ENCODE peak calls at places on chromosomes 16 and 17, in seven cellular contexts. D, R, I, H, O, C and B are unnamed samples.
A peak's percentile ranks its signal among the peaks of the same experiment; 100 is the strongest.

GRCh38 chr16:53622315-53622714 is 81.3 kb downstream of the RPGRIP1L start:
- DNase-seq in I (no peak), D (no peak), R (no peak), O (no peak), H (no peak), C (no peak), B (no peak)

GRCh38 chr16:3879258-3879886 is 1.1 kb downstream of the CREBBP start:
- DNase-seq in D (no peak), C (no peak), I (no peak), O (peak; percentile 43), R (no peak), H (peak; percentile 36), B (no peak)

GRCh38 chr16:53224932-53225533 is 170.2 kb downstream of the CHD9 start:
- DNase-seq in C (no peak), O (no peak), I (no peak), H (no peak), D (no peak), R (no peak), B (no peak)

GRCh38 chr17:61568219-61569072 is 22.6 kb downstream of the NACA2 start:
- DNase-seq in C (no peak), I (no peak), R (no peak), H (no peak), D (no peak), O (no peak), B (no peak)

GRCh38 chr16:21593530-21594289 is 5.7 kb upstream of the METTL9 start:
- DNase-seq in I (no peak), R (no peak), H (no peak), D (no peak), C (no peak), O (no peak), B (no peak)

GRCh38 chr17:39208136-39208535 is 8.1 kb downstream of the RPL19 start:
- DNase-seq in R (no peak), I (no peak), C (no peak), O (no peak), D (no peak), H (no peak), B (no peak)

GRCh38 chr17:82299452-82299851 is 18.0 kb downstream of the CD7 start:
- DNase-seq in H (no peak), I (no peak), O (peak; percentile 66), C (no peak), D (no peak), R (no peak), B (no peak)

GRCh38 chr17:7133424-7133823 is 18.8 kb upstream of the ASGR2 start:
- DNase-seq in D (peak; percentile 78), I (peak; percentile 14), R (peak; percentile 5), C (peak; percentile 11), O (peak; percentile 34), H (peak; percentile 39), B (no peak)

GRCh38 chr16:22174642-22175041 is 12.3 kb downstream of the SDR42E2 start:
- DNase-seq in O (no peak), D (no peak), I (no peak), R (no peak), H (no peak), C (no peak), B (no peak)

GRCh38 chr17:32335647-32336046 is 6.3 kb downstream of the C17orf75 start:
- DNase-seq in H (no peak), R (no peak), O (no peak), I (no peak), C (no peak), D (no peak), B (no peak)

GRCh38 chr16:86496929-86497381 is 13.4 kb upstream of the FOXF1 start:
- DNase-seq in O (no peak), C (no peak), H (no peak), I (no peak), R (no peak), D (peak; percentile 60), B (no peak)

GRCh38 chr16:52837251-52837650 is 215.4 kb downstream of the CHD9NB start:
- DNase-seq in C (no peak), O (no peak), R (no peak), I (no peak), H (no peak), D (no peak), B (no peak)

GRCh38 chr17:64225410-64225809 is 37.6 kb downstream of the TEX2 start:
- DNase-seq in O (no peak), H (no peak), D (no peak), I (no peak), R (no peak), C (no peak), B (no peak)

GRCh38 chr17:37848690-37849616 is 75.3 kb upstream of the TBC1D3K start:
- DNase-seq in O (peak; percentile 49), R (no peak), I (no peak), D (no peak), H (no peak), C (no peak), B (peak; percentile 40)

GRCh38 chr16:79899316-79900110 is 299.0 kb upstream of the MAF start:
- DNase-seq in C (no peak), D (no peak), H (no peak), R (no peak), I (no peak), O (no peak), B (no peak)

GRCh38 chr17:2444382-2444781 is 43.5 kb upstream of the MNT start:
- DNase-seq in D (no peak), H (no peak), C (no peak), O (no peak), R (no peak), I (no peak), B (no peak)

GRCh38 chr16:88553739-88554138 is 16.5 kb upstream of the ZC3H18 start:
- DNase-seq in O (no peak), I (no peak), D (no peak), R (no peak), H (no peak), C (no peak), B (no peak)

GRCh38 chr17:18257268-18257681 is 1.3 kb downstream of the FLII start:
- DNase-seq in D (peak; percentile 40), C (no peak), R (no peak), O (peak; percentile 40), I (no peak), H (no peak), B (no peak)

GRCh38 chr17:81700353-81701287 is 2.5 kb upstream of the MRPL12 start:
- DNase-seq in D (no peak), O (no peak), H (no peak), I (no peak), R (no peak), C (no peak), B (no peak)

GRCh38 chr17:52957411-52957810 is 798.9 kb upstream of the CA10 start:
- DNase-seq in R (no peak), C (no peak), H (no peak), I (no peak), O (no peak), D (no peak), B (no peak)

GRCh38 chr17:9401434-9401833 is 174.2 kb downstream of the STX8 start:
- DNase-seq in O (no peak), R (no peak), C (no peak), D (no peak), I (no peak), H (no peak), B (no peak)

GRCh38 chr17:66726371-66726770 is 108.5 kb upstream of the CACNG5 start:
- DNase-seq in I (no peak), C (no peak), O (no peak), D (no peak), R (no peak), H (no peak), B (no peak)

GRCh38 chr16:57009641-57010170 is 20.3 kb downstream of the NLRC5 start:
- DNase-seq in D (no peak), R (no peak), H (no peak), C (no peak), O (peak; percentile 33), I (no peak), B (no peak)

GRCh38 chr16:24858219-24859041 is 12.7 kb downstream of the SLC5A11 start:
- DNase-seq in D (peak; percentile 75), C (no peak), R (no peak), I (peak; percentile 29), H (peak; percentile 42), O (peak; percentile 78), B (no peak)

GRCh38 chr17:78999056-78999768 is 10.4 kb downstream of the CANT1 start:
- DNase-seq in H (no peak), I (no peak), D (no peak), O (peak; percentile 8), R (no peak), C (no peak), B (no peak)

GRCh38 chr17:31310260-31310659 is 3.6 kb downstream of the EVI2B start:
- DNase-seq in O (peak; percentile 83), I (peak; percentile 36), R (no peak), H (no peak), C (peak; percentile 37), D (no peak), B (no peak)

GRCh38 chr16:89917773-89918452 is 749 bp upstream of the MC1R start:
- DNase-seq in H (peak; percentile 85), D (peak; percentile 92), R (no peak), C (peak; percentile 40), I (peak; percentile 64), O (peak; percentile 92), B (peak; percentile 92)

GRCh38 chr17:18258356-18259038 is at the start of gene FLII:
- DNase-seq in D (peak; percentile 76), R (no peak), H (peak; percentile 60), I (peak; percentile 51), O (peak; percentile 69), C (peak; percentile 39), B (no peak)

GRCh38 chr17:3529817-3530741 is 27.5 kb downstream of the TRPV3 start:
- DNase-seq in C (no peak), H (peak; percentile 85), R (no peak), I (no peak), O (no peak), D (peak; percentile 97), B (no peak)

GRCh38 chr17:41404024-41404651 is 6.7 kb upstream of the KRT31 start:
- DNase-seq in H (no peak), R (no peak), C (no peak), I (no peak), D (no peak), O (peak; percentile 33), B (no peak)

GRCh38 chr16:1645914-1646525 is 32.1 kb upstream of the JPT2 start:
- DNase-seq in I (no peak), O (peak; percentile 57), C (peak; percentile 25), H (no peak), R (no peak), D (no peak), B (no peak)

GRCh38 chr17:34235389-34236028 is 19.6 kb upstream of the CCL2 start:
- DNase-seq in R (peak; percentile 31), H (peak; percentile 83), C (no peak), I (no peak), D (peak; percentile 72), O (no peak), B (no peak)

GRCh38 chr17:57006040-57006439 is 28.1 kb downstream of the SCPEP1 start:
- DNase-seq in C (no peak), D (peak; percentile 65), I (no peak), R (no peak), H (no peak), O (no peak), B (no peak)